ENCODE peak calls at places on chromosomes 7 and 10, in eight cellular contexts. One of them, this sample, is unnamed.

GRCh38 chr10:77965294-77965693 is 38.7 kb upstream of the DLG5 start:
- DNase-seq in kidney epithelial cell: no peak
- DNase-seq in A549: no peak
- DNase-seq in IMR-90: peak; percentile 91
- DNase-seq in neuronal stem cell: no peak
- DNase-seq in epithelial cell of esophagus: peak; percentile 77
- DNase-seq in GM23248: peak; percentile 95
- DNase-seq in esophagus squamous epithelium: no peak
- DNase-seq in this sample: peak; percentile 3

GRCh38 chr7:29588900-29589696 is 25.5 kb downstream of the PRR15 start:
- DNase-seq in kidney epithelial cell: no peak
- DNase-seq in epithelial cell of esophagus: peak; percentile 54
- DNase-seq in GM23248: peak; percentile 52
- DNase-seq in neuronal stem cell: no peak
- DNase-seq in IMR-90: peak; percentile 22
- DNase-seq in esophagus squamous epithelium: no peak
- DNase-seq in A549: peak; percentile 65
- DNase-seq in this sample: no peak

GRCh38 chr10:70465832-70466231 is 12.7 kb upstream of the PALD1 start:
- DNase-seq in neuronal stem cell: no peak
- DNase-seq in A549: no peak
- DNase-seq in GM23248: no peak
- DNase-seq in epithelial cell of esophagus: no peak
- DNase-seq in esophagus squamous epithelium: no peak
- DNase-seq in IMR-90: no peak
- DNase-seq in kidney epithelial cell: no peak
- DNase-seq in this sample: no peak

GRCh38 chr10:30862486-30862885 is 169.2 kb downstream of the ZNF438 start:
- DNase-seq in neuronal stem cell: no peak
- DNase-seq in kidney epithelial cell: no peak
- DNase-seq in A549: no peak
- DNase-seq in epithelial cell of esophagus: peak; percentile 29
- DNase-seq in esophagus squamous epithelium: no peak
- DNase-seq in GM23248: peak; percentile 77
- DNase-seq in IMR-90: peak; percentile 92
- DNase-seq in this sample: no peak

GRCh38 chr10:1601371-1601906 is 135.9 kb downstream of the ADARB2 start:
- DNase-seq in A549: no peak
- DNase-seq in IMR-90: no peak
- DNase-seq in esophagus squamous epithelium: no peak
- DNase-seq in epithelial cell of esophagus: peak; percentile 3
- DNase-seq in neuronal stem cell: no peak
- DNase-seq in kidney epithelial cell: no peak
- DNase-seq in GM23248: no peak
- DNase-seq in this sample: no peak

GRCh38 chr7:94486206-94486605 is 23.4 kb upstream of the CASD1 start:
- DNase-seq in kidney epithelial cell: no peak
- DNase-seq in esophagus squamous epithelium: no peak
- DNase-seq in GM23248: no peak
- DNase-seq in A549: no peak
- DNase-seq in epithelial cell of esophagus: no peak
- DNase-seq in IMR-90: no peak
- DNase-seq in neuronal stem cell: no peak
- DNase-seq in this sample: no peak

GRCh38 chr7:131190146-131190545 is 137.5 kb upstream of the MKLN1 start:
- DNase-seq in GM23248: peak; percentile 69
- DNase-seq in A549: peak; percentile 75
- DNase-seq in IMR-90: peak; percentile 31
- DNase-seq in kidney epithelial cell: no peak
- DNase-seq in neuronal stem cell: no peak
- DNase-seq in epithelial cell of esophagus: no peak
- DNase-seq in esophagus squamous epithelium: no peak
- DNase-seq in this sample: no peak

GRCh38 chr10:7315906-7316305 is 94.9 kb downstream of the SFMBT2 start:
- DNase-seq in epithelial cell of esophagus: no peak
- DNase-seq in neuronal stem cell: no peak
- DNase-seq in GM23248: no peak
- DNase-seq in A549: no peak
- DNase-seq in IMR-90: no peak
- DNase-seq in esophagus squamous epithelium: no peak
- DNase-seq in kidney epithelial cell: no peak
- DNase-seq in this sample: no peak

GRCh38 chr7:138797715-138798320 is at the start of the genes ATP6V0A4 and TMEM213:
- DNase-seq in esophagus squamous epithelium: no peak
- DNase-seq in neuronal stem cell: no peak
- DNase-seq in GM23248: no peak
- DNase-seq in IMR-90: no peak
- DNase-seq in kidney epithelial cell: no peak
- DNase-seq in A549: no peak
- DNase-seq in epithelial cell of esophagus: no peak
- DNase-seq in this sample: no peak

GRCh38 chr10:97821308-97822038 is 28.2 kb upstream of the GOLGA7B start:
- DNase-seq in A549: no peak
- DNase-seq in IMR-90: no peak
- DNase-seq in neuronal stem cell: no peak
- DNase-seq in GM23248: no peak
- DNase-seq in epithelial cell of esophagus: no peak
- DNase-seq in kidney epithelial cell: no peak
- DNase-seq in esophagus squamous epithelium: no peak
- DNase-seq in this sample: no peak

GRCh38 chr10:118408145-118408544 is 66.0 kb upstream of the FAM204A start:
- DNase-seq in IMR-90: no peak
- DNase-seq in epithelial cell of esophagus: no peak
- DNase-seq in A549: no peak
- DNase-seq in kidney epithelial cell: no peak
- DNase-seq in neuronal stem cell: no peak
- DNase-seq in GM23248: no peak
- DNase-seq in esophagus squamous epithelium: no peak
- DNase-seq in this sample: no peak

GRCh38 chr10:12308102-12308501 is 41.2 kb upstream of the CAMK1D start:
- DNase-seq in neuronal stem cell: no peak
- DNase-seq in esophagus squamous epithelium: no peak
- DNase-seq in A549: no peak
- DNase-seq in epithelial cell of esophagus: no peak
- DNase-seq in GM23248: peak; percentile 39
- DNase-seq in IMR-90: no peak
- DNase-seq in kidney epithelial cell: no peak
- DNase-seq in this sample: no peak

GRCh38 chr10:78572565-78572964 is 496.2 kb upstream of the ZMIZ1 start:
- DNase-seq in epithelial cell of esophagus: no peak
- DNase-seq in kidney epithelial cell: no peak
- DNase-seq in GM23248: peak; percentile 19
- DNase-seq in neuronal stem cell: no peak
- DNase-seq in esophagus squamous epithelium: no peak
- DNase-seq in IMR-90: no peak
- DNase-seq in A549: no peak
- DNase-seq in this sample: no peak

GRCh38 chr10:58531084-58531695 is 18.5 kb downstream of the BICC1 start:
- DNase-seq in epithelial cell of esophagus: peak; percentile 78
- DNase-seq in GM23248: peak; percentile 79
- DNase-seq in neuronal stem cell: peak; percentile 59
- DNase-seq in IMR-90: peak; percentile 76
- DNase-seq in esophagus squamous epithelium: no peak
- DNase-seq in kidney epithelial cell: no peak
- DNase-seq in A549: peak; percentile 64
- DNase-seq in this sample: peak; percentile 38

GRCh38 chr7:3880221-3880935 is 579.3 kb downstream of the SDK1 start:
- DNase-seq in A549: no peak
- DNase-seq in kidney epithelial cell: no peak
- DNase-seq in GM23248: no peak
- DNase-seq in neuronal stem cell: no peak
- DNase-seq in esophagus squamous epithelium: no peak
- DNase-seq in epithelial cell of esophagus: no peak
- DNase-seq in IMR-90: no peak
- DNase-seq in this sample: no peak

GRCh38 chr10:6247041-6247712 is 44.4 kb downstream of the PFKFB3 start:
- DNase-seq in IMR-90: no peak
- DNase-seq in A549: no peak
- DNase-seq in epithelial cell of esophagus: no peak
- DNase-seq in kidney epithelial cell: no peak
- DNase-seq in neuronal stem cell: no peak
- DNase-seq in GM23248: no peak
- DNase-seq in esophagus squamous epithelium: no peak
- DNase-seq in this sample: no peak

GRCh38 chr7:69367785-69368184 is 230.5 kb upstream of the AUTS2 start:
- DNase-seq in esophagus squamous epithelium: no peak
- DNase-seq in IMR-90: no peak
- DNase-seq in epithelial cell of esophagus: no peak
- DNase-seq in A549: peak; percentile 72
- DNase-seq in kidney epithelial cell: peak; percentile 14
- DNase-seq in neuronal stem cell: no peak
- DNase-seq in GM23248: peak; percentile 54
- DNase-seq in this sample: no peak

GRCh38 chr7:142420554-142421362 is 162.9 kb upstream of the PRSS58 start:
- DNase-seq in epithelial cell of esophagus: peak; percentile 29
- DNase-seq in esophagus squamous epithelium: no peak
- DNase-seq in kidney epithelial cell: no peak
- DNase-seq in IMR-90: peak; percentile 57
- DNase-seq in A549: peak; percentile 9
- DNase-seq in GM23248: peak; percentile 64
- DNase-seq in neuronal stem cell: no peak
- DNase-seq in this sample: no peak

GRCh38 chr10:323651-324293 is 188.5 kb downstream of the ZMYND11 start:
- DNase-seq in epithelial cell of esophagus: peak; percentile 94
- DNase-seq in kidney epithelial cell: peak; percentile 85
- DNase-seq in GM23248: peak; percentile 99
- DNase-seq in esophagus squamous epithelium: no peak
- DNase-seq in A549: peak; percentile 81
- DNase-seq in IMR-90: peak; percentile 97
- DNase-seq in neuronal stem cell: no peak
- DNase-seq in this sample: peak; percentile 97

GRCh38 chr10:117320050-117320665 is 55.1 kb downstream of the PDZD8 start:
- DNase-seq in kidney epithelial cell: no peak
- DNase-seq in A549: peak; percentile 35
- DNase-seq in esophagus squamous epithelium: no peak
- DNase-seq in IMR-90: peak; percentile 27
- DNase-seq in GM23248: peak; percentile 62
- DNase-seq in epithelial cell of esophagus: peak; percentile 36
- DNase-seq in neuronal stem cell: peak; percentile 2
- DNase-seq in this sample: no peak

DNA sequence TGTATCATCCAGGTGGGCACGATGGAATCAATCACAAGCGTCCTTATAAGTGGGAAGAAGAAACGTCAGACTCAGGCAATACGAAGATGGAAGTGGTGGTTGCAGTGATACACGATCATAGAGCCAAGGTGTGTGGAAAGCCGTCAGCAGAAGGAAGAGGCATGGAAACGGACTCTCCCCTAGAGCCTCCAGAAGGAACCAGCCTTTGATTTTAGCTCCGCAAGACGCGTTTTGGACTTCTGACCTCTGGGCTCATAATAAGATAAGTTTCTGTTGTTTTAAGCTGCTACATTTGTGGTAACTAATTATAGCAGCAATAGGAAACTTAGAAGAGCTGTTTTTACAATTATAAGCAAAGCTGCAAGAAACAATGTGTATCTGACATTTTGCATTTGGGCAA is 14.8 kb downstream of the FANK1 start:
- DNase-seq in GM23248: no peak
- DNase-seq in epithelial cell of esophagus: no peak
- DNase-seq in esophagus squamous epithelium: no peak
- DNase-seq in neuronal stem cell: no peak
- DNase-seq in kidney epithelial cell: no peak
- DNase-seq in IMR-90: no peak
- DNase-seq in A549: no peak
- DNase-seq in this sample: no peak
- H3K4me3 ChIP-seq in GM23248: no peak overlapping the region
- H3K4me3 ChIP-seq in epithelial cell of esophagus: no peak overlapping the region
- H3K4me3 ChIP-seq in esophagus squamous epithelium: no peak overlapping the region
- H3K4me3 ChIP-seq in neuronal stem cell: no peak overlapping the region
- H3K4me3 ChIP-seq in kidney epithelial cell: no peak overlapping the region
- H3K4me3 ChIP-seq in IMR-90: no peak overlapping the region
- H3K4me3 ChIP-seq in A549: no peak overlapping the region
- H3K4me3 ChIP-seq in this sample: no peak overlapping the region

DNA sequence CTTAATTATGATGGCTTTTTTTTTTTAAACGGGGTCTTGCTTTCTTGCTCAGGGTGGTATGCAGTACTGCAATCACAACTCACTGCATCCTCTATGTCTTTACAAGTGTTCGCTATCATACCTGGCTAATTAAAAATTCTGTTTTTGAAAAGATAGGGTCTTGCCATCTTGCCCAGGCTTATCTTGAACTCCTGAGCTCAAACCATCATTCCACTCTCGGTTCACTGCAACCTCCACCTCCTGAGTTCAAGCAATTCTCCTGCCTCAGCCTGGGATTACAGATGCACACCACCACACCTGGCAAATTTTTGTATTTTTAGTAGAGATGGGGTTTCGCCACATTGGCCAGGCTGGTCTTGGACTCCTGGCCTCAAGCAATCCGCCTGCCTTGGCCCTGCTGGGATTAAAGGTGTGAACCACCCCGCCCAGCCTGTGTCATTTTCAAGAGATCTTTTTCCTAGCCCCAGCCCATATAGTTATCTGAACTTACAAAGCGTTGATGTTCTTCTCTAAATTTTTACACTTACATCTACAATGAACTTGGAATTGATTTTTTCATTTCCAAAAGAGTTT is 6.0 kb downstream of the HNRNPF start:
- DNase-seq in neuronal stem cell: no peak
- DNase-seq in kidney epithelial cell: no peak
- DNase-seq in A549: no peak
- DNase-seq in IMR-90: no peak
- DNase-seq in epithelial cell of esophagus: no peak
- DNase-seq in esophagus squamous epithelium: no peak
- DNase-seq in GM23248: no peak
- DNase-seq in this sample: no peak
- H3K4me3 ChIP-seq in neuronal stem cell: no peak overlapping the region
- H3K4me3 ChIP-seq in kidney epithelial cell: no peak overlapping the region
- H3K4me3 ChIP-seq in A549: no peak overlapping the region
- H3K4me3 ChIP-seq in IMR-90: no peak overlapping the region
- H3K4me3 ChIP-seq in epithelial cell of esophagus: no peak overlapping the region
- H3K4me3 ChIP-seq in esophagus squamous epithelium: no peak overlapping the region
- H3K4me3 ChIP-seq in GM23248: no peak overlapping the region
- H3K4me3 ChIP-seq in this sample: no peak overlapping the region

DNA sequence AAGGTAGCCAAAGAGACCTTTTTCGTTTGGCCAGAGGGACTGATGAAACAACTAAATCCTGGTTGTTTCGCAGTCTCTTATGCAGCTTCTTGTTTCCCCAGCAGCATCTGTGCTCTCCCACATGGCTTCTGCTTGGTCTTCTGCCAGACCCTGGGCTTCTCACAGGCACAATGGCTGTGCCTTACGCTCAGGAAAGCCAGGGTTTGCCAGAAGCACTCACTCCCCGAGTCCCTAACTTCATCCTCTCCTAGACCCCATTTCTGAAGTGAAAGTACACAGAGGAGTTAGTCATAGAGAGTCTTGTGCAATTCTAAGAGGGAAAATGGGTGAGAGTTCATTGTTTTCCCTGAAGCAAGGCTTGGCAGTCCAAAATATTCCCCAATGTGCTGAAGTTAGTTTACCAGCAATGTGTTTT is 121.7 kb downstream of the EVX1 start:
- DNase-seq in esophagus squamous epithelium: no peak
- DNase-seq in neuronal stem cell: no peak
- DNase-seq in kidney epithelial cell: peak; percentile 2
- DNase-seq in A549: no peak
- DNase-seq in GM23248: peak; percentile 82
- DNase-seq in IMR-90: peak; percentile 69
- DNase-seq in epithelial cell of esophagus: peak; percentile 46
- DNase-seq in this sample: no peak
- H3K4me3 ChIP-seq in esophagus squamous epithelium: no peak overlapping the region
- H3K4me3 ChIP-seq in neuronal stem cell: no peak overlapping the region
- H3K4me3 ChIP-seq in kidney epithelial cell: no peak overlapping the region
- H3K4me3 ChIP-seq in A549: no peak overlapping the region
- H3K4me3 ChIP-seq in GM23248: peak overlapping the region; percentile 61
- H3K4me3 ChIP-seq in IMR-90: peak overlapping the region; percentile 21
- H3K4me3 ChIP-seq in epithelial cell of esophagus: no peak overlapping the region
- H3K4me3 ChIP-seq in this sample: no peak overlapping the region

GRCh38 chr7:132877578-132877977 is 204.3 kb downstream of the CHCHD3 start:
- DNase-seq in IMR-90: no peak
- DNase-seq in neuronal stem cell: no peak
- DNase-seq in kidney epithelial cell: no peak
- DNase-seq in esophagus squamous epithelium: no peak
- DNase-seq in A549: no peak
- DNase-seq in GM23248: no peak
- DNase-seq in epithelial cell of esophagus: no peak
- DNase-seq in this sample: no peak
- H3K4me3 ChIP-seq in IMR-90: no peak overlapping the region
- H3K4me3 ChIP-seq in neuronal stem cell: no peak overlapping the region
- H3K4me3 ChIP-seq in kidney epithelial cell: no peak overlapping the region
- H3K4me3 ChIP-seq in esophagus squamous epithelium: no peak overlapping the region
- H3K4me3 ChIP-seq in A549: no peak overlapping the region
- H3K4me3 ChIP-seq in GM23248: no peak overlapping the region
- H3K4me3 ChIP-seq in epithelial cell of esophagus: no peak overlapping the region
- H3K4me3 ChIP-seq in this sample: no peak overlapping the region